ENCODE peak calls at places on chromosomes 2 and 18, in nine cellular contexts. One of them, this sample, is unnamed.

GRCh38 chr2:123762221-123762620 is 262.9 kb upstream of the CNTNAP5 start:
- DNase-seq in stimulated activated CD4-positive, alpha-beta T cell treated with anti-CD3 and anti-CD28 coated beads, Interleukin-2, amount 100 ng/mL, for 48 hours: no peak
- DNase-seq in GDM1: no peak
- DNase-seq in endothelial cell of umbilical vein: no peak
- DNase-seq in activated T-cell treated with anti-CD3 and anti-CD28 coated beads for 4 hours: no peak
- DNase-seq in HS-5: no peak
- DNase-seq in NCI-H2081: no peak
- DNase-seq in effector CD4-positive, alpha-beta T cell: no peak
- DNase-seq in left lobe of liver: no peak
- DNase-seq in this sample: no peak

GRCh38 chr2:171762879-171763573 is 75.8 kb downstream of the DYNC1I2 start:
- DNase-seq in effector CD4-positive, alpha-beta T cell: no peak
- DNase-seq in activated T-cell treated with anti-CD3 and anti-CD28 coated beads for 4 hours: no peak
- DNase-seq in NCI-H2081: peak
- DNase-seq in stimulated activated CD4-positive, alpha-beta T cell treated with anti-CD3 and anti-CD28 coated beads, Interleukin-2, amount 100 ng/mL, for 48 hours: no peak
- DNase-seq in endothelial cell of umbilical vein: no peak
- DNase-seq in left lobe of liver: no peak
- DNase-seq in HS-5: peak
- DNase-seq in GDM1: no peak
- DNase-seq in this sample: no peak

GRCh38 chr2:28707592-28707991 is 44.0 kb upstream of the PPP1CB start:
- DNase-seq in left lobe of liver: no peak
- DNase-seq in activated T-cell treated with anti-CD3 and anti-CD28 coated beads for 4 hours: no peak
- DNase-seq in endothelial cell of umbilical vein: no peak
- DNase-seq in HS-5: no peak
- DNase-seq in stimulated activated CD4-positive, alpha-beta T cell treated with anti-CD3 and anti-CD28 coated beads, Interleukin-2, amount 100 ng/mL, for 48 hours: no peak
- DNase-seq in NCI-H2081: no peak
- DNase-seq in effector CD4-positive, alpha-beta T cell: no peak
- DNase-seq in GDM1: no peak
- DNase-seq in this sample: no peak

GRCh38 chr2:216632321-216632951 is 784 bp upstream of the IGFBP2 start:
- DNase-seq in HS-5: no peak
- DNase-seq in activated T-cell treated with anti-CD3 and anti-CD28 coated beads for 4 hours: no peak
- DNase-seq in left lobe of liver: no peak
- DNase-seq in stimulated activated CD4-positive, alpha-beta T cell treated with anti-CD3 and anti-CD28 coated beads, Interleukin-2, amount 100 ng/mL, for 48 hours: no peak
- DNase-seq in effector CD4-positive, alpha-beta T cell: no peak
- DNase-seq in endothelial cell of umbilical vein: no peak
- DNase-seq in NCI-H2081: no peak
- DNase-seq in GDM1: no peak
- DNase-seq in this sample: no peak

GRCh38 chr2:31302940-31303563 is 69.1 kb downstream of the EHD3 start:
- DNase-seq in activated T-cell treated with anti-CD3 and anti-CD28 coated beads for 4 hours: no peak
- DNase-seq in left lobe of liver: no peak
- DNase-seq in NCI-H2081: no peak
- DNase-seq in endothelial cell of umbilical vein: no peak
- DNase-seq in stimulated activated CD4-positive, alpha-beta T cell treated with anti-CD3 and anti-CD28 coated beads, Interleukin-2, amount 100 ng/mL, for 48 hours: no peak
- DNase-seq in effector CD4-positive, alpha-beta T cell: no peak
- DNase-seq in HS-5: no peak
- DNase-seq in GDM1: no peak
- DNase-seq in this sample: no peak

GRCh38 chr2:11753886-11754704 is 7.7 kb downstream of the LPIN1 start:
- DNase-seq in activated T-cell treated with anti-CD3 and anti-CD28 coated beads for 4 hours: peak
- DNase-seq in HS-5: no peak
- DNase-seq in NCI-H2081: peak
- DNase-seq in endothelial cell of umbilical vein: peak
- DNase-seq in GDM1: no peak
- DNase-seq in left lobe of liver: no peak
- DNase-seq in stimulated activated CD4-positive, alpha-beta T cell treated with anti-CD3 and anti-CD28 coated beads, Interleukin-2, amount 100 ng/mL, for 48 hours: peak
- DNase-seq in effector CD4-positive, alpha-beta T cell: peak
- DNase-seq in this sample: peak

GRCh38 chr18:35289293-35290069 is 548 bp downstream of the ZSCAN30 start:
- DNase-seq in GDM1: no peak
- DNase-seq in left lobe of liver: no peak
- DNase-seq in HS-5: no peak
- DNase-seq in endothelial cell of umbilical vein: no peak
- DNase-seq in NCI-H2081: peak
- DNase-seq in stimulated activated CD4-positive, alpha-beta T cell treated with anti-CD3 and anti-CD28 coated beads, Interleukin-2, amount 100 ng/mL, for 48 hours: no peak
- DNase-seq in activated T-cell treated with anti-CD3 and anti-CD28 coated beads for 4 hours: no peak
- DNase-seq in effector CD4-positive, alpha-beta T cell: peak
- DNase-seq in this sample: no peak

GRCh38 chr2:69816923-69817542 is 12.4 kb upstream of the GMCL1 start:
- DNase-seq in NCI-H2081: peak
- DNase-seq in HS-5: peak
- DNase-seq in GDM1: peak
- DNase-seq in endothelial cell of umbilical vein: peak
- DNase-seq in stimulated activated CD4-positive, alpha-beta T cell treated with anti-CD3 and anti-CD28 coated beads, Interleukin-2, amount 100 ng/mL, for 48 hours: peak
- DNase-seq in activated T-cell treated with anti-CD3 and anti-CD28 coated beads for 4 hours: peak
- DNase-seq in effector CD4-positive, alpha-beta T cell: peak
- DNase-seq in left lobe of liver: peak
- DNase-seq in this sample: peak

GRCh38 chr2:238286551-238286950 is 1.9 kb downstream of the PER2 start:
- DNase-seq in GDM1: no peak
- DNase-seq in endothelial cell of umbilical vein: no peak
- DNase-seq in NCI-H2081: peak
- DNase-seq in HS-5: no peak
- DNase-seq in stimulated activated CD4-positive, alpha-beta T cell treated with anti-CD3 and anti-CD28 coated beads, Interleukin-2, amount 100 ng/mL, for 48 hours: no peak
- DNase-seq in activated T-cell treated with anti-CD3 and anti-CD28 coated beads for 4 hours: no peak
- DNase-seq in effector CD4-positive, alpha-beta T cell: no peak
- DNase-seq in left lobe of liver: peak
- DNase-seq in this sample: no peak

GRCh38 chr2:162153608-162154224 is 1.7 kb upstream of the GCG start:
- DNase-seq in stimulated activated CD4-positive, alpha-beta T cell treated with anti-CD3 and anti-CD28 coated beads, Interleukin-2, amount 100 ng/mL, for 48 hours: peak
- DNase-seq in left lobe of liver: no peak
- DNase-seq in activated T-cell treated with anti-CD3 and anti-CD28 coated beads for 4 hours: peak
- DNase-seq in NCI-H2081: peak
- DNase-seq in HS-5: peak
- DNase-seq in effector CD4-positive, alpha-beta T cell: peak
- DNase-seq in GDM1: peak
- DNase-seq in endothelial cell of umbilical vein: peak
- DNase-seq in this sample: peak

GRCh38 chr2:218031771-218032257 is 29.0 kb upstream of the TNS1 start:
- DNase-seq in effector CD4-positive, alpha-beta T cell: no peak
- DNase-seq in NCI-H2081: no peak
- DNase-seq in HS-5: no peak
- DNase-seq in left lobe of liver: peak
- DNase-seq in endothelial cell of umbilical vein: no peak
- DNase-seq in GDM1: no peak
- DNase-seq in stimulated activated CD4-positive, alpha-beta T cell treated with anti-CD3 and anti-CD28 coated beads, Interleukin-2, amount 100 ng/mL, for 48 hours: no peak
- DNase-seq in activated T-cell treated with anti-CD3 and anti-CD28 coated beads for 4 hours: no peak
- DNase-seq in this sample: no peak